ENCODE peak calls at places on chromosomes 6 and 20, in five cellular contexts. Z, J, D, N and B are unnamed samples.

GRCh38 chr6:117483004-117483644 is 650 bp downstream of the DCBLD1 start:
- DNase-seq in Z (peak; percentile 61), J (no peak), D (peak; percentile 43), N (peak; percentile 87), B (no peak)

GRCh38 chr6:148407372-148407771 is 64.7 kb downstream of the SASH1 start:
- DNase-seq in Z (no peak), J (no peak), D (peak; percentile 91), N (peak; percentile 93), B (peak; percentile 97)

GRCh38 chr20:52031574-52032303 is 159.8 kb downstream of the ZFP64 start:
- DNase-seq in Z (no peak), J (no peak), D (peak; percentile 37), N (peak; percentile 49), B (peak; percentile 90)

GRCh38 chr20:19889011-19889953 is 127.9 kb upstream of the NAA20 start:
- DNase-seq in Z (no peak), J (no peak), D (peak; percentile 52), N (peak; percentile 81), B (peak; percentile 91)

GRCh38 chr6:43910638-43911353 is 140.8 kb downstream of the VEGFA start:
- DNase-seq in Z (no peak), J (no peak), D (no peak), N (peak; percentile 79), B (no peak)

GRCh38 chr6:57435475-57436163 is 118.2 kb downstream of the PRIM2 start:
- DNase-seq in Z (no peak), J (no peak), D (no peak), N (no peak), B (no peak)

GRCh38 chr20:58472273-58473018 is 42.8 kb downstream of the APCDD1L start:
- DNase-seq in Z (no peak), J (no peak), D (no peak), N (no peak), B (no peak)

GRCh38 chr20:50369225-50370035 is 140.8 kb upstream of the PTPN1 start:
- DNase-seq in Z (no peak), J (no peak), D (no peak), N (no peak), B (no peak)

GRCh38 chr20:58135441-58136170 is 92.8 kb downstream of the ANKRD60 start:
- DNase-seq in Z (no peak), J (no peak), D (peak; percentile 87), N (peak; percentile 70), B (no peak)

DNA sequence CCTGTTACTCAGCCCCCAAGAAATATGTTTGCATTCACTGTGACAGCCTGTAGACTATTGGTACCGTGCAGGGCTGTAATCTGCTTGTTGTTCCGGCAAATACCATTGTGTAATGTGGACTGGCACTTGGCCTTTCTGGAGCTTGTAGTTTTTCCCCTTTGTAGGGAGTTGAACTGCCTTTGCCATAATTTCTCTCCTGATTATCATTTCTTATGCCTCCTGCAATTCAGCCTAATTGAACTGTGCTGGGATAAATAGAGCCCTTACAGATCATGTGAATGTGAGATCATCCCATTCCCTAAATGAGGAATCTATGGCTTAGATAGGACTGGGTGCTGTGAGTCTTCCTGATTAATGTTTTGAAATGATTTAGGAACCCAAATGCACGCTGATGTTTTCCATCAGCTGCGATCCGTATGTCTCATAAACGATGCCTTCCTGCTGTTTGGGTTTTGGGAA is 185.1 kb downstream of the JARID2 start:
- DNase-seq in Z (no peak), J (no peak), D (no peak), N (peak; percentile 52), B (no peak)
- H3K4me1 ChIP-seq in Z (peaks cover 47% of the 10 kb centered on the region), J (peaks cover 36% of the 10 kb centered on the region), D (peaks cover 41% of the 10 kb centered on the region), N (peaks cover 57% of the 10 kb centered on the region), B (peaks cover 42% of the 10 kb centered on the region)

GRCh38 chr6:157864185-157864761 is 41.2 kb downstream of the SNX9 start:
- DNase-seq in Z (no peak), J (no peak), D (no peak), N (no peak), B (no peak)
- H4K20me1 ChIP-seq in Z (no peaks in the 10 kb centered on the region), J (no peaks in the 10 kb centered on the region), D (peaks cover 19% of the 10 kb centered on the region), N (peaks cover 15% of the 10 kb centered on the region), B (peaks cover 85% of the 10 kb centered on the region)

GRCh38 chr6:109050012-109050411 is 44.6 kb downstream of the SESN1 start:
- DNase-seq in Z (no peak), J (no peak), D (no peak), N (no peak), B (no peak)
- H3K4me2 ChIP-seq in Z (no peak overlapping the region), J (no peak overlapping the region), D (no peak overlapping the region), N (no peak overlapping the region), B (no peak overlapping the region)

GRCh38 chr6:45447005-45447404 is 69.3 kb upstream of the SUPT3H start:
- DNase-seq in Z (no peak), J (no peak), D (no peak), N (no peak), B (no peak)

GRCh38 chr6:45445364-45445748 is 67.6 kb upstream of the SUPT3H start:
- DNase-seq in Z (no peak), J (no peak), D (no peak), N (no peak), B (no peak)

GRCh38 chr6:45445749-45446454 is 68.2 kb upstream of the SUPT3H start:
- DNase-seq in Z (no peak), J (no peak), D (peak; percentile 99), N (peak; percentile 98), B (peak; percentile 98)

GRCh38 chr6:45448417-45449389 is 71.0 kb upstream of the SUPT3H start:
- DNase-seq in Z (peak; percentile 14), J (no peak), D (no peak), N (peak; percentile 62), B (peak; percentile 72)

DNA sequence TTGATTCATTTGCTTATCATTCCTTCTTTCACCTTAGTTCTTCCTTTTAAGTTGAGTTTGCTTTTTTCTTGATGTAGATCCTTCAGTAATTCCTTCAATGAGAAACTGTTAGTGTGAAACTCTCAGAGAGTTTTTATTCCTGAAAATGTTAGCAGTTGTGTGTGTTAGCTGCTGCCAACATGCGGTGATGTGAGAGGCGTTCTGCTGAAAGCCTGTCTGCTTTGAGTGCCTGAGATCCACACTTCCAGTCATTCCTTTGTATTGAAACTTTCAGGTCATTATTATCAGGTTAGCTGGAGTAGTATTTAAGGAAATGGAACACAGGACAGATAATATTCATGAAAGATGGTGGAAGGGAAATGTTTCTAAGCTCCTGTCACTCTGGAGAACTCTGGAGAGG is 70.0 kb upstream of the SUPT3H start:
- DNase-seq in Z (no peak), J (no peak), D (no peak), N (no peak), B (no peak)
- H3K4me1 ChIP-seq in Z (peaks cover 54% of the 10 kb centered on the region), J (no peaks in the 10 kb centered on the region), D (peaks cover 52% of the 10 kb centered on the region), N (peaks cover 42% of the 10 kb centered on the region), B (peaks cover 34% of the 10 kb centered on the region)

DNA sequence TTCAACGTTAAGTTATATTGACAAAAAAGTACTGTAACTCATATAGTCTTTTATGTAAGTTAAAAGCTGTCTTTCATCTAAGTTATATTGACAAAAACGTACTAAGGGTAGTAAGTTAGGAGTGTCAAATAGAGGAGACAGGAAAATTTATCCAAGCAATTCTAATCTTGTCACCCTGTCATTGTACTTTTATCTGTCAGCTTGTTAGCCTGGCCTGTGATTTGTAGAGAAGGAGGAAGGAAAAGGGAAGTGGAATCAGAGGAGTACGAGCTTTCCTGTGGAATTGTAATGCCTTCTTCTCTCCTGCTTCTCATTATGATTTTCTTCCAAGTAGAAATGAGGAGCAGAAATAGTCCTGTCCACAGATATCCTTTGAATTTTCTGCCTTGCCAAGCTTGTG is 18.8 kb downstream of the KCTD20 start:
- DNase-seq in Z (no peak), J (no peak), D (no peak), N (no peak), B (no peak)
- H4K20me1 ChIP-seq in Z (peaks cover 2% of the 10 kb centered on the region), J (peaks cover 4% of the 10 kb centered on the region), D (no peaks in the 10 kb centered on the region), N (peaks cover 13% of the 10 kb centered on the region), B (peaks cover 62% of the 10 kb centered on the region)